ENCODE peak calls at places on chromosomes 4 and X, in ten cellular contexts. One of them, this sample, is unnamed.

GRCh38 chr4:152674359-152674758 is 5.4 kb downstream of the TMEM154 start:
- DNase-seq in NCI-H510A: no peak
- DNase-seq in stimulated activated CD4-positive, alpha-beta T cell treated with anti-CD3 and anti-CD28 coated beads, Interleukin-12 subunit alpha, Interleukin-12 subunit beta, amount 100 ng/mL, for 4 hours: no peak
- DNase-seq in stimulated activated CD8-positive, alpha-beta memory T cell treated with anti-CD3 and anti-CD28 coated beads, Interleukin-15, amount 100 ng/mL, for 1 hour: no peak
- DNase-seq in activated naive CD8-positive, alpha-beta T cell treated with anti-CD3 and anti-CD28 coated beads, Interleukin-2, amount 50 U/mL, for 24 hours: no peak
- DNase-seq in OCI-LY7: no peak
- DNase-seq in AG04450: no peak
- DNase-seq in AG09309: no peak
- DNase-seq in fibroblast of pulmonary artery: no peak
- DNase-seq in stromal cell of bone marrow: no peak
- DNase-seq in this sample: no peak

GRCh38 chr4:111630705-111631104 is 514.5 kb upstream of the FAM241A start:
- DNase-seq in activated naive CD8-positive, alpha-beta T cell treated with anti-CD3 and anti-CD28 coated beads, Interleukin-2, amount 50 U/mL, for 24 hours: no peak
- DNase-seq in AG09309: peak; percentile 13
- DNase-seq in AG04450: no peak
- DNase-seq in fibroblast of pulmonary artery: peak; percentile 51
- DNase-seq in stimulated activated CD4-positive, alpha-beta T cell treated with anti-CD3 and anti-CD28 coated beads, Interleukin-12 subunit alpha, Interleukin-12 subunit beta, amount 100 ng/mL, for 4 hours: no peak
- DNase-seq in stromal cell of bone marrow: peak; percentile 25
- DNase-seq in stimulated activated CD8-positive, alpha-beta memory T cell treated with anti-CD3 and anti-CD28 coated beads, Interleukin-15, amount 100 ng/mL, for 1 hour: no peak
- DNase-seq in OCI-LY7: peak; percentile 3
- DNase-seq in NCI-H510A: no peak
- DNase-seq in this sample: no peak

GRCh38 chrX:115373308-115373707 is 83.8 kb downstream of the LUZP4 start:
- DNase-seq in stimulated activated CD4-positive, alpha-beta T cell treated with anti-CD3 and anti-CD28 coated beads, Interleukin-12 subunit alpha, Interleukin-12 subunit beta, amount 100 ng/mL, for 4 hours: no peak
- DNase-seq in stromal cell of bone marrow: no peak
- DNase-seq in activated naive CD8-positive, alpha-beta T cell treated with anti-CD3 and anti-CD28 coated beads, Interleukin-2, amount 50 U/mL, for 24 hours: no peak
- DNase-seq in AG09309: no peak
- DNase-seq in stimulated activated CD8-positive, alpha-beta memory T cell treated with anti-CD3 and anti-CD28 coated beads, Interleukin-15, amount 100 ng/mL, for 1 hour: no peak
- DNase-seq in AG04450: no peak
- DNase-seq in OCI-LY7: no peak
- DNase-seq in fibroblast of pulmonary artery: no peak
- DNase-seq in NCI-H510A: no peak
- DNase-seq in this sample: no peak

GRCh38 chr4:35300996-35301774 is 943.1 kb downstream of the ARAP2 start:
- DNase-seq in stromal cell of bone marrow: no peak
- DNase-seq in NCI-H510A: no peak
- DNase-seq in OCI-LY7: no peak
- DNase-seq in AG09309: no peak
- DNase-seq in activated naive CD8-positive, alpha-beta T cell treated with anti-CD3 and anti-CD28 coated beads, Interleukin-2, amount 50 U/mL, for 24 hours: no peak
- DNase-seq in stimulated activated CD4-positive, alpha-beta T cell treated with anti-CD3 and anti-CD28 coated beads, Interleukin-12 subunit alpha, Interleukin-12 subunit beta, amount 100 ng/mL, for 4 hours: no peak
- DNase-seq in AG04450: no peak
- DNase-seq in stimulated activated CD8-positive, alpha-beta memory T cell treated with anti-CD3 and anti-CD28 coated beads, Interleukin-15, amount 100 ng/mL, for 1 hour: no peak
- DNase-seq in fibroblast of pulmonary artery: no peak
- DNase-seq in this sample: no peak

GRCh38 chr4:173669460-173670179 is 139.6 kb upstream of the HAND2 start:
- DNase-seq in fibroblast of pulmonary artery: no peak
- DNase-seq in NCI-H510A: no peak
- DNase-seq in stromal cell of bone marrow: no peak
- DNase-seq in stimulated activated CD4-positive, alpha-beta T cell treated with anti-CD3 and anti-CD28 coated beads, Interleukin-12 subunit alpha, Interleukin-12 subunit beta, amount 100 ng/mL, for 4 hours: no peak
- DNase-seq in stimulated activated CD8-positive, alpha-beta memory T cell treated with anti-CD3 and anti-CD28 coated beads, Interleukin-15, amount 100 ng/mL, for 1 hour: no peak
- DNase-seq in AG04450: no peak
- DNase-seq in activated naive CD8-positive, alpha-beta T cell treated with anti-CD3 and anti-CD28 coated beads, Interleukin-2, amount 50 U/mL, for 24 hours: no peak
- DNase-seq in AG09309: no peak
- DNase-seq in OCI-LY7: no peak
- DNase-seq in this sample: no peak

GRCh38 chr4:171765514-171765913 is 47.7 kb upstream of the GALNTL6 start:
- DNase-seq in NCI-H510A: no peak
- DNase-seq in stimulated activated CD4-positive, alpha-beta T cell treated with anti-CD3 and anti-CD28 coated beads, Interleukin-12 subunit alpha, Interleukin-12 subunit beta, amount 100 ng/mL, for 4 hours: no peak
- DNase-seq in fibroblast of pulmonary artery: no peak
- DNase-seq in AG09309: no peak
- DNase-seq in stromal cell of bone marrow: no peak
- DNase-seq in OCI-LY7: no peak
- DNase-seq in activated naive CD8-positive, alpha-beta T cell treated with anti-CD3 and anti-CD28 coated beads, Interleukin-2, amount 50 U/mL, for 24 hours: no peak
- DNase-seq in stimulated activated CD8-positive, alpha-beta memory T cell treated with anti-CD3 and anti-CD28 coated beads, Interleukin-15, amount 100 ng/mL, for 1 hour: no peak
- DNase-seq in AG04450: no peak
- DNase-seq in this sample: no peak

GRCh38 chr4:1072830-1073446 is 40.4 kb downstream of the RNF212 start:
- DNase-seq in activated naive CD8-positive, alpha-beta T cell treated with anti-CD3 and anti-CD28 coated beads, Interleukin-2, amount 50 U/mL, for 24 hours: peak; percentile 54
- DNase-seq in stimulated activated CD4-positive, alpha-beta T cell treated with anti-CD3 and anti-CD28 coated beads, Interleukin-12 subunit alpha, Interleukin-12 subunit beta, amount 100 ng/mL, for 4 hours: peak; percentile 34
- DNase-seq in AG04450: no peak
- DNase-seq in fibroblast of pulmonary artery: peak; percentile 68
- DNase-seq in stromal cell of bone marrow: peak; percentile 43
- DNase-seq in OCI-LY7: peak; percentile 67
- DNase-seq in AG09309: peak; percentile 11
- DNase-seq in stimulated activated CD8-positive, alpha-beta memory T cell treated with anti-CD3 and anti-CD28 coated beads, Interleukin-15, amount 100 ng/mL, for 1 hour: peak; percentile 24
- DNase-seq in NCI-H510A: no peak
- DNase-seq in this sample: no peak

GRCh38 chr4:160485071-160485687 is 1382.3 kb downstream of the RAPGEF2 start:
- DNase-seq in stromal cell of bone marrow: no peak
- DNase-seq in AG09309: no peak
- DNase-seq in OCI-LY7: no peak
- DNase-seq in stimulated activated CD4-positive, alpha-beta T cell treated with anti-CD3 and anti-CD28 coated beads, Interleukin-12 subunit alpha, Interleukin-12 subunit beta, amount 100 ng/mL, for 4 hours: no peak
- DNase-seq in AG04450: no peak
- DNase-seq in fibroblast of pulmonary artery: no peak
- DNase-seq in activated naive CD8-positive, alpha-beta T cell treated with anti-CD3 and anti-CD28 coated beads, Interleukin-2, amount 50 U/mL, for 24 hours: no peak
- DNase-seq in stimulated activated CD8-positive, alpha-beta memory T cell treated with anti-CD3 and anti-CD28 coated beads, Interleukin-15, amount 100 ng/mL, for 1 hour: no peak
- DNase-seq in NCI-H510A: no peak
- DNase-seq in this sample: no peak